ENCODE peak calls at places on chromosome 2, in four cellular contexts. E is bronchial epithelial cell, B is astrocyte of the cerebellum, S is right cardiac atrium. R is an unnamed sample.

GRCh38 chr2:54599914-54600313 is 123.5 kb upstream of the EML6 start:
- DNase-seq in E (peak), B (no peak), S (peak), R (no peak)

GRCh38 chr2:30165050-30165520 is 18.3 kb downstream of the YPEL5 start:
- DNase-seq in E (peak), B (peak), S (no peak), R (peak)

GRCh38 chr2:158994920-158995676 is 26.7 kb downstream of the TANC1 start:
- DNase-seq in E (no peak), B (no peak), S (no peak), R (no peak)

GRCh38 chr2:111688501-111688900 is 195.5 kb downstream of the ANAPC1 start:
- DNase-seq in E (no peak), B (no peak), S (no peak), R (no peak)

GRCh38 chr2:9775999-9776685 is 67.1 kb upstream of the TAF1B start:
- DNase-seq in E (no peak), B (no peak), S (peak), R (no peak)

GRCh38 chr2:184599875-184600227 is 1.5 kb downstream of the ZNF804A start:
- DNase-seq in E (no peak), B (no peak), S (no peak), R (peak)

GRCh38 chr2:22904126-22904684 is 480.8 kb upstream of the KLHL29 start:
- DNase-seq in E (no peak), B (no peak), S (peak), R (no peak)

GRCh38 chr2:29920631-29921559 is 491 bp downstream of the ALK start:
- DNase-seq in E (no peak), B (no peak), S (no peak), R (peak)

GRCh38 chr2:3460161-3460560 is 59.2 kb downstream of the ADI1 start:
- DNase-seq in E (no peak), B (no peak), S (peak), R (peak)

GRCh38 chr2:212912445-212913103 is 238.8 kb downstream of the IKZF2 start:
- DNase-seq in E (peak), B (no peak), S (no peak), R (peak)

GRCh38 chr2:223943135-223943534 is 2.0 kb downstream of the WDFY1 start:
- DNase-seq in E (no peak), B (no peak), S (no peak), R (no peak)
- H3K4me3 ChIP-seq in E (no peak), B (peak), S (peak), R (peak)

GRCh38 chr2:219289195-219289536 is 10.0 kb downstream of the DNAJB2 start:
- DNase-seq in E (no peak), B (no peak), S (peak), R (no peak)

GRCh38 chr2:219291394-219291793 is 12.2 kb downstream of the DNAJB2 start:
- DNase-seq in E (no peak), B (no peak), S (no peak), R (no peak)

GRCh38 chr2:219290381-219291171 is 11.4 kb downstream of the DNAJB2 start:
- DNase-seq in E (no peak), B (no peak), S (no peak), R (no peak)

GRCh38 chr2:219287569-219288265 is 8.6 kb downstream of the DNAJB2 start:
- DNase-seq in E (no peak), B (no peak), S (no peak), R (no peak)

GRCh38 chr2:219289537-219290361 is 10.6 kb downstream of the DNAJB2 start:
- DNase-seq in E (peak), B (peak), S (peak), R (peak)
- H3K4me3 ChIP-seq in E (no peak), B (no peak), S (no peak), R (peak)

GRCh38 chr2:230412369-230412706 is 3.7 kb upstream of the SP100 start:
- DNase-seq in E (no peak), B (no peak), S (no peak), R (no peak)
- H3K4me3 ChIP-seq in E (peak), B (peak), S (peak), R (peak)

DNA sequence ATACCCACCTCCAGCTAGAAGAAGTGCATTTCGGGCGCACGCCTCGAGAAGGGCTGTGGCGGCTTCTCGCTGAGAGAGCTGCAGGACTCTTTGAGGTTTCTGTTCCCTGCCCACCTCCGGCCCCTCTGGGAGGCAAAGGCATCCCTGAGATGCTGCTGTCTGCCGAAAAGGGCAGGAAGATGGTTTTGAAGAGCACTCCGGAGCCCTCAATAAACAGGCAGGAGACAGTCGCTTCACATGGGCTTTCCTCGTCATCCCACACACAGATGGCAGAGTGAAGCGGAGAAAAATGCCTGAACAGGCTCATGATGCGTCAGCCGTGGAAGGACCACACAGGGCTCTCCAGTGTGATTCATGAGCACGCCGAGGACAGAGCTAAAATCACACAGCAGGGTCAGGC is 25.4 kb upstream of the GLI2 start:
- DNase-seq in E (no peak), B (peak), S (no peak), R (no peak)
- H3K4me3 ChIP-seq in E (no peak), B (no peak), S (no peak), R (no peak)

DNA sequence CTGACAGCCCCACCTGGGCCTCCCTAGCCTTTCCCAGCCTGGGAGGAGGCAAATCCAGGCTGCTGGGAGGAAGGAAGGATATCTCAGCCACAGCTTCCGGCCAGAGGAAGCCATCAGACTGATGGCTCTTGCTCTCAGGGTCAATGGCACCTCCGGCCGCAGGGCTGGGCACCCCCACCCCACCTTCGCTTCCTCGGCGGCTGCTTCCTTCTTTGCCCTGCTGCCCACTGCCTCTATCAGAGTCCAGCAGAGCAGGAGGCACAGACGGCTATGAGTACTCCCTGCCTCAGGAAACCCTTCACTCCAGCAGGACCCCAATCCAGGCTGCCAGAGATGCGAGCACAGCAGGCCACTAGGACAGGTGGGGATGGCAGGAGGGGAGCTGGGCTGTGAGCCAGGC is 3.3 kb downstream of the SEMA4C start:
- DNase-seq in E (no peak), B (no peak), S (peak), R (peak)
- H3K4me3 ChIP-seq in E (no peak), B (peak), S (no peak), R (no peak)

DNA sequence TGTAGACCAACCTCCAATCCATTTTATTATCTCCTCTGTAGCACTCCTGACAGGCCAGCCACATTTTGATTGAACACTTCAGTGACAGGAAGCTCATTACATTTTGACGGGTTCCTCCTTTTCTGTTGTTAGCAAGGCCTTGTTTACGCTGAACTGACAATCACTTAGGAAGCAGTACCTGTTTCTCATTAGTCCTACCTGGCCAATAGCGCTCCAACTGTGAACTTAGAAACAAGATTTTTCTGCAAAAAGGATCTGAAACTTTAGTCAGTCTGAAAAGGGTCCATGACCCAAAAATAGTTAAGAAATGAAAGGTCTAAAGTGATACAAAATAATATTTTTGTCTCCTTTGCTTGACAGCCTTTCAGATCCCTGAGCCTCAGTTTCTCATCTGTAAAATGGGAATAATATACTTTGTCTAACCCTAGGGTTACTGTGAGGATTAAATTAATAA is 119.6 kb upstream of the MSTN start:
- DNase-seq in E (no peak), B (no peak), S (no peak), R (no peak)
- H3K4me3 ChIP-seq in E (no peak), B (no peak), S (peak), R (no peak)

DNA sequence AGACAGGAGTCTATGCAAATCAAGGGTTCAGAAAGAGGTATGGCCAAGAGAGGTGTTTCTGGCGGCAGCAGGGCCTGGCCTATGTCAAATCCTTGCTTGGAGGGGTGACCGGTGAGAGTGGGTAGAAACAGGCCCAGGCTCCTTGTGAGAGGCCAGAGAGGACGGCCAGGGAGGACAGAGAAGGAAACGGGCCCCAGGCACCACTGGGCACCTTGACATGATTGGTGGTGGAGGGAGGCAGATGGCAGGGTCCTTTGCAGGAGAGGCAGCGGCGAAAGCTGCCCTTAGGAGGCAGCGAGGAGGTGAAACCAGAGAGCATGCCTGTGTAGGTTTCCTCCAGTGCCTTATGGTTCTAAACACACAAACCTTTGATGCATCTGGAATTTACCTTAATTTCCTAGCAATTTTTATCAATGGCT is 6.2 kb downstream of the RAMP1 start:
- DNase-seq in E (no peak), B (no peak), S (no peak), R (peak)
- H3K4me3 ChIP-seq in E (no peak), B (no peak), S (no peak), R (no peak)

GRCh38 chr2:197944416-197944815 is 140.0 kb downstream of the PLCL1 start:
- DNase-seq in E (no peak), B (no peak), S (no peak), R (no peak)
- H3K4me3 ChIP-seq in E (no peak), B (no peak), S (no peak), R (no peak)